ENCODE peak calls at places on chromosomes 4 and X, in four cellular contexts. One of them, this sample, is unnamed.
A peak's percentile ranks its signal among the peaks of the same experiment; 100 is the strongest.

GRCh38 chr4:40238700-40239548 is 42.1 kb downstream of the RHOH start:
- DNase-seq in K562: peak; percentile 94
- DNase-seq in IMR-90: no peak
- DNase-seq in A549: peak; percentile 56
- DNase-seq in this sample: peak; percentile 71

GRCh38 chr4:13938299-13938698 is 310.8 kb upstream of the BOD1L1 start:
- DNase-seq in K562: no peak
- DNase-seq in IMR-90: no peak
- DNase-seq in A549: no peak
- DNase-seq in this sample: no peak

GRCh38 chr4:66568431-66568830 is 898.1 kb upstream of the EPHA5 start:
- DNase-seq in K562: no peak
- DNase-seq in IMR-90: no peak
- DNase-seq in A549: no peak
- DNase-seq in this sample: no peak

GRCh38 chr4:83629945-83630684 is 94.2 kb downstream of the GPAT3 start:
- DNase-seq in A549: no peak
- DNase-seq in IMR-90: peak; percentile 82
- DNase-seq in K562: peak; percentile 84
- DNase-seq in this sample: no peak

GRCh38 chrX:66914082-66914481 is 275.2 kb upstream of the EDA2R start:
- DNase-seq in IMR-90: no peak
- DNase-seq in K562: no peak
- DNase-seq in A549: peak; percentile 3
- DNase-seq in this sample: peak; percentile 6

GRCh38 chr4:172096771-172097170 is 283.6 kb downstream of the GALNTL6 start:
- DNase-seq in IMR-90: peak; percentile 16
- DNase-seq in K562: no peak
- DNase-seq in A549: no peak
- DNase-seq in this sample: no peak

GRCh38 chr4:46404961-46405360 is 15.0 kb upstream of the GABRA2 start:
- DNase-seq in A549: no peak
- DNase-seq in IMR-90: peak; percentile 59
- DNase-seq in K562: no peak
- DNase-seq in this sample: no peak

GRCh38 chrX:77694491-77694890 is 91.5 kb downstream of the ATRX start:
- DNase-seq in A549: no peak
- DNase-seq in K562: no peak
- DNase-seq in IMR-90: no peak
- DNase-seq in this sample: no peak

GRCh38 chrX:6026484-6026883 is 202.2 kb downstream of the NLGN4X start:
- DNase-seq in K562: no peak
- DNase-seq in IMR-90: no peak
- DNase-seq in A549: no peak
- DNase-seq in this sample: no peak

GRCh38 chrX:116490091-116490490 is 27.3 kb upstream of the CT83 start:
- DNase-seq in K562: no peak
- DNase-seq in A549: peak; percentile 1
- DNase-seq in IMR-90: no peak
- DNase-seq in this sample: no peak

GRCh38 chr4:150167054-150167453 is 88.8 kb downstream of the DCLK2 start:
- DNase-seq in A549: no peak
- DNase-seq in K562: no peak
- DNase-seq in IMR-90: no peak
- DNase-seq in this sample: no peak
- TF ChIP-seq BHLHE40 in A549: no peak
- TF ChIP-seq BHLHE40 in K562: no peak
- TF ChIP-seq BHLHE40 in IMR-90: no peak
- TF ChIP-seq BHLHE40 in this sample: no peak

DNA sequence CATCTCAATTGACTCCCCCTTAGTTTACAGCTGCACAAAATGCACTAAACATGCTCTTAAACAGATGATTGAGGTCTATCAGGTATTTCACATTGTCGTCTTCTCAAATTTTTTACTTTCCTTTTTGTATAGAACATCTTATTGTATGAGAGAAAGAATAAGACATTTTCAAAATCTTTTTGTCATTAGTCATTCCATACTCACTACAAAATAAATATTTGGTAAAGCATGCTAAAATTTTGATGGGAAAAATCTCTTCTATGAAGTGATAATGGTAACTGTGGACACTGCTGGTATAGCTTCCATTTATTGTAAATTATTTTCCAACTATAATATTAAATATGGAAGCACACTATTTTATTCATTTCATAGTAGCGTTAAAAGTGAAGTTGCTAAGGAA is 185.6 kb upstream of the FSTL5 start:
- DNase-seq in K562: no peak
- DNase-seq in IMR-90: no peak
- DNase-seq in A549: no peak
- DNase-seq in this sample: no peak
- TF ChIP-seq BHLHE40 in K562: no peak
- TF ChIP-seq BHLHE40 in IMR-90: no peak
- TF ChIP-seq BHLHE40 in A549: no peak
- TF ChIP-seq BHLHE40 in this sample: no peak

DNA sequence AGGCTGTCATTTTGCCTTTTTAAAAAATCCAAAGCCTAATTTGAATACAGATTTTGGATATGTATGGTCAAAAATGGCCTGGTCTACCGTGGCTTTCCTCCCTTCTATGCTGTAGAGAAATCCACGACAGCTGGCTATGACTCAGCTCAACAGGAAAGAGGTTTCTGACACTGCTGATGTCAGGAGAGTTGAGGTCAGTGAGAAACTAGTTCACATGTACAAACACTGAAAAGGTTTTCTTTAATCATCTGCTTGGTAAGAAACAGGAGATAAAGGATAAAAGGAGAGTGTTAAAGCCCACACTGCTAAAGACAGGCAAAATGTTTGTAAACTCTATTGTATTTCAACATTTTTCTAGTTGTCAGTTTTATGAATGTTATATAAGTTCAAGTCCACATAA is 113.9 kb downstream of the NYX start:
- DNase-seq in IMR-90: peak; percentile 95
- DNase-seq in A549: peak; percentile 49
- DNase-seq in K562: peak; percentile 17
- DNase-seq in this sample: no peak
- TF ChIP-seq BHLHE40 in IMR-90: no peak
- TF ChIP-seq BHLHE40 in A549: no peak
- TF ChIP-seq BHLHE40 in K562: no peak
- TF ChIP-seq BHLHE40 in this sample: no peak

GRCh38 chrX:56026816-56027215 is 205.3 kb upstream of the KLF8 start:
- DNase-seq in K562: no peak
- DNase-seq in A549: no peak
- DNase-seq in IMR-90: no peak
- DNase-seq in this sample: no peak
- TF ChIP-seq BHLHE40 in K562: no peak
- TF ChIP-seq BHLHE40 in A549: no peak
- TF ChIP-seq BHLHE40 in IMR-90: no peak
- TF ChIP-seq BHLHE40 in this sample: no peak

GRCh38 chr4:119271361-119272085 is 50.4 kb downstream of the FABP2 start:
- DNase-seq in K562: no peak
- DNase-seq in A549: no peak
- DNase-seq in IMR-90: no peak
- DNase-seq in this sample: no peak

GRCh38 chr4:119266153-119266552 is 53.6 kb downstream of the USP53 start:
- DNase-seq in A549: no peak
- DNase-seq in K562: no peak
- DNase-seq in IMR-90: no peak
- DNase-seq in this sample: no peak

GRCh38 chr4:119264743-119265142 is 52.2 kb downstream of the USP53 start:
- DNase-seq in K562: no peak
- DNase-seq in A549: no peak
- DNase-seq in IMR-90: no peak
- DNase-seq in this sample: no peak

GRCh38 chr4:119268466-119268865 is 53.5 kb downstream of the FABP2 start:
- DNase-seq in IMR-90: no peak
- DNase-seq in A549: no peak
- DNase-seq in K562: no peak
- DNase-seq in this sample: no peak
- TF ChIP-seq BHLHE40 in IMR-90: no peak
- TF ChIP-seq BHLHE40 in A549: no peak
- TF ChIP-seq BHLHE40 in K562: no peak
- TF ChIP-seq BHLHE40 in this sample: no peak

DNA sequence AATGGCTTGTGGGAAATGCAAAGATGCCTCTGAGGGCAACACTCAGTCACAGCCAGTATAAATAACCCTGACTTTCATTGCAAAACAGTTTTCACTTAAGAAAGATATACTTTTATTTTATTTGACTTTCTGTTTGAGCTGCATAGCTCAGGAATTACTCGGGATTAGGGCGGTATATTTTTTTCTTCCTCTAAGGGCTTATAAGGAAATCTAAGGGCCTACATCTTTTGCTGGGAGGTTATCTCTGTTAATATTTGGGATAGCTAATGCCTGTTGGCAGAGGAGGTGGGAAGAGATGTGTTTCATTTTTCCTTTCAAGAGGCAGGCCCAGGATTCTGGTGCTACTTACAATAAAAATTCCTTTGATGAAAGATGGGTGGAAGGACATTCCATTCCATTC is 28.8 kb upstream of the EGFL6 start:
- DNase-seq in A549: no peak
- DNase-seq in K562: no peak
- DNase-seq in IMR-90: no peak
- DNase-seq in this sample: no peak
- TF ChIP-seq BHLHE40 in A549: no peak
- TF ChIP-seq BHLHE40 in K562: no peak
- TF ChIP-seq BHLHE40 in IMR-90: no peak
- TF ChIP-seq BHLHE40 in this sample: no peak

DNA sequence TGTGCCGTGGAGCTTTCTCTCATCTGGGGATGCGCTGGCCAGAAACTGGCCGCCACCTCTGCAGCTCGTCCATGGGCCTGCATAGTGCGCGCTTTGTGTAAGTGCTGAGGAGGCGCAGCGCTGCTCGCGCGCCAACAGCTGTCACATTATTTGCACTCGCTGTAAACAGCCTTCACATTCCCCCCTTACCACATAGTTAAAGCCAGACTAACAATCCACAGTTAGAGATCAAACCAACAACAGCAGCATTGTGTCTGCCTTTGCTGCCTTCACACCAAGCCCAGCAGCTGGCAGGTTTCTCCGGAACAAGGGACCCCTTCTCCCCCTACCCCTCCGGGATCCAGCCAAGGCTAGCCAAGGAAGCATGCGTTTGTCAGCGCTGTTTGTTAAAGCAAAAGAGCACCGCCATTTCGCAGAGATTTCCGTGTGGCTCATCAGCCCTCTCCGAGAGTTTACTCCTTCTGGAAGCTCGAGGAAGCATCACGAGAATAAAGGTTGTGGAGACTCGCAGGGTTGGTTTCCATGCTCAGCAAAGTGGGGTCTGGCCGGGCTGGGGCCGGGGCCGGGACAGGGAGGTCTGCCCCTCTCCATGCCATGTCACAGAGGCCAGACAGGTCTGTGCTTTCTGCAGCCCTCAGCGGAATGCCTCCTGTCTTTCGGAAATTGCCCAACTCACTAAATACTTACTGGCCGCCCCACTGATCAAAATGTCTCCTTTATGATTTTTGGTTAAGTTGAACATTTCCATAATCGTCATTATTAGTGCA is 11.0 kb downstream of the BCOR start:
- DNase-seq in IMR-90: peak; percentile 77
- DNase-seq in K562: no peak
- DNase-seq in A549: no peak
- DNase-seq in this sample: no peak
- TF ChIP-seq BHLHE40 in IMR-90: no peak
- TF ChIP-seq BHLHE40 in K562: no peak
- TF ChIP-seq BHLHE40 in A549: no peak
- TF ChIP-seq BHLHE40 in this sample: no peak

DNA sequence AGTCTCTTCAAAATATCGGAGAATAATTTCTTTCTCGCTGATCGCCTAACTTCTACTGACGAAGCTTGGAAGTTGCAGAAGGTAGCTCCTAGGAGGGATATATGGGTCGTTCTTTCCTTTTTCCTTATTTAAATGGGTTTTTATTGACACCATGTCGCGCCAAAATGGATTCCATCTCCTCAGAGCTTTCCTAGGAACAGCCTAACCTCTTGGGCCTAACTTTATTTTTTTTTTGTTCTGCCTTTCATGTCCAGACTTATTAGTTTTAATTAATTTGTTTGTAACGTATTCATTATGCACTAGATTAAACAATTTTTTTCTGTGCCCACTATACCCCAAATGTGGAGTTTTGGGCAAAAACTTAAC is 359.4 kb upstream of the ZCCHC13 start:
- DNase-seq in K562: no peak
- DNase-seq in A549: no peak
- DNase-seq in IMR-90: peak; percentile 6
- DNase-seq in this sample: no peak
- TF ChIP-seq BHLHE40 in K562: no peak
- TF ChIP-seq BHLHE40 in A549: no peak
- TF ChIP-seq BHLHE40 in IMR-90: no peak
- TF ChIP-seq BHLHE40 in this sample: no peak

GRCh38 chr4:120139392-120139791 is 72.7 kb upstream of the MAD2L1 start:
- DNase-seq in IMR-90: peak; percentile 1
- DNase-seq in A549: no peak
- DNase-seq in K562: no peak
- DNase-seq in this sample: no peak
- TF ChIP-seq BHLHE40 in IMR-90: no peak
- TF ChIP-seq BHLHE40 in A549: no peak
- TF ChIP-seq BHLHE40 in K562: no peak
- TF ChIP-seq BHLHE40 in this sample: no peak